ENCODE peak calls at places on chromosome 22, in six cellular contexts. One of them, this sample, is unnamed.

GRCh38 chr22:39242809-39243442 is 1.9 kb downstream of the PDGFB start:
- DNase-seq in SHP77: no peak
- DNase-seq in right lobe of liver: no peak
- DNase-seq in uterus: no peak
- DNase-seq in NCI-H1092 treated with DMSO at 0.1 percent for 48 hours: no peak
- DNase-seq in HS-27A: no peak
- DNase-seq in this sample: no peak

GRCh38 chr22:47544696-47545095 is 782.2 kb downstream of the TBC1D22A start:
- DNase-seq in NCI-H1092 treated with DMSO at 0.1 percent for 48 hours: no peak
- DNase-seq in SHP77: no peak
- DNase-seq in HS-27A: no peak
- DNase-seq in right lobe of liver: no peak
- DNase-seq in uterus: no peak
- DNase-seq in this sample: no peak

GRCh38 chr22:43293259-43293658 is 49.9 kb downstream of the SCUBE1 start:
- DNase-seq in SHP77: peak; percentile 86
- DNase-seq in right lobe of liver: no peak
- DNase-seq in NCI-H1092 treated with DMSO at 0.1 percent for 48 hours: no peak
- DNase-seq in HS-27A: no peak
- DNase-seq in uterus: no peak
- DNase-seq in this sample: no peak

GRCh38 chr22:30439836-30440235 is 14.3 kb downstream of the MTFP1 start:
- DNase-seq in uterus: no peak
- DNase-seq in HS-27A: no peak
- DNase-seq in right lobe of liver: no peak
- DNase-seq in SHP77: no peak
- DNase-seq in NCI-H1092 treated with DMSO at 0.1 percent for 48 hours: no peak
- DNase-seq in this sample: no peak

GRCh38 chr22:45334528-45334927 is 24.8 kb downstream of the FAM118A start:
- DNase-seq in HS-27A: no peak
- DNase-seq in uterus: no peak
- DNase-seq in SHP77: no peak
- DNase-seq in NCI-H1092 treated with DMSO at 0.1 percent for 48 hours: no peak
- DNase-seq in right lobe of liver: no peak
- DNase-seq in this sample: no peak

GRCh38 chr22:17695986-17696385 is 57.4 kb downstream of the BCL2L13 start:
- DNase-seq in NCI-H1092 treated with DMSO at 0.1 percent for 48 hours: no peak
- DNase-seq in uterus: no peak
- DNase-seq in HS-27A: no peak
- DNase-seq in SHP77: no peak
- DNase-seq in right lobe of liver: no peak
- DNase-seq in this sample: no peak

GRCh38 chr22:39135092-39135896 is 17.2 kb downstream of the CBX7 start:
- DNase-seq in SHP77: peak; percentile 46
- DNase-seq in HS-27A: no peak
- DNase-seq in NCI-H1092 treated with DMSO at 0.1 percent for 48 hours: peak; percentile 19
- DNase-seq in uterus: no peak
- DNase-seq in right lobe of liver: no peak
- DNase-seq in this sample: no peak

GRCh38 chr22:29155966-29156365 is 49.7 kb upstream of the EMID1 start:
- DNase-seq in right lobe of liver: no peak
- DNase-seq in HS-27A: no peak
- DNase-seq in uterus: no peak
- DNase-seq in SHP77: no peak
- DNase-seq in NCI-H1092 treated with DMSO at 0.1 percent for 48 hours: no peak
- DNase-seq in this sample: no peak

GRCh38 chr22:39943366-39943765 is 16.8 kb upstream of the TMA7B start:
- DNase-seq in right lobe of liver: no peak
- DNase-seq in SHP77: peak; percentile 61
- DNase-seq in HS-27A: no peak
- DNase-seq in uterus: no peak
- DNase-seq in NCI-H1092 treated with DMSO at 0.1 percent for 48 hours: peak; percentile 29
- DNase-seq in this sample: no peak

GRCh38 chr22:27372969-27373670 is 428.4 kb downstream of the MN1 start:
- DNase-seq in right lobe of liver: peak; percentile 42
- DNase-seq in SHP77: peak; percentile 71
- DNase-seq in NCI-H1092 treated with DMSO at 0.1 percent for 48 hours: no peak
- DNase-seq in uterus: no peak
- DNase-seq in HS-27A: no peak
- DNase-seq in this sample: no peak

GRCh38 chr22:39699631-39700348 is 129.2 kb downstream of the CACNA1I start:
- DNase-seq in HS-27A: no peak
- DNase-seq in uterus: no peak
- DNase-seq in NCI-H1092 treated with DMSO at 0.1 percent for 48 hours: peak; percentile 67
- DNase-seq in SHP77: peak; percentile 57
- DNase-seq in right lobe of liver: no peak
- DNase-seq in this sample: no peak